ENCODE peak calls at places on chromosomes 1 and 21, in five cellular contexts. One of them, this sample, is unnamed.
A peak's percentile ranks its signal among the peaks of the same experiment; 100 is the strongest.

GRCh38 chr1:225794954-225795353 is 15.0 kb upstream of the EPHX1 start:
- DNase-seq in HEK293T: no peak
- DNase-seq in stomach: no peak
- DNase-seq in stimulated activated CD8-positive, alpha-beta memory T cell treated with anti-CD3 and anti-CD28 coated beads, Interleukin-4, amount 100 ng/mL, for 24 hours: no peak
- DNase-seq in HuH-7: no peak
- DNase-seq in this sample: no peak

GRCh38 chr1:99766378-99766800 is at the start of gene FRRS1:
- DNase-seq in HEK293T: peak; percentile 81
- DNase-seq in stomach: peak; percentile 74
- DNase-seq in stimulated activated CD8-positive, alpha-beta memory T cell treated with anti-CD3 and anti-CD28 coated beads, Interleukin-4, amount 100 ng/mL, for 24 hours: no peak
- DNase-seq in HuH-7: peak; percentile 48
- DNase-seq in this sample: peak; percentile 34

GRCh38 chr1:78095618-78096416 is 50.1 kb downstream of the GIPC2 start:
- DNase-seq in HEK293T: no peak
- DNase-seq in stomach: no peak
- DNase-seq in stimulated activated CD8-positive, alpha-beta memory T cell treated with anti-CD3 and anti-CD28 coated beads, Interleukin-4, amount 100 ng/mL, for 24 hours: no peak
- DNase-seq in HuH-7: no peak
- DNase-seq in this sample: no peak

GRCh38 chr1:233668725-233669294 is 54.9 kb downstream of the KCNK1 start:
- DNase-seq in HEK293T: no peak
- DNase-seq in stomach: no peak
- DNase-seq in stimulated activated CD8-positive, alpha-beta memory T cell treated with anti-CD3 and anti-CD28 coated beads, Interleukin-4, amount 100 ng/mL, for 24 hours: no peak
- DNase-seq in HuH-7: no peak
- DNase-seq in this sample: no peak

GRCh38 chr1:20325407-20325737 is 34.7 kb downstream of the VWA5B1 start:
- DNase-seq in HEK293T: no peak
- DNase-seq in stomach: no peak
- DNase-seq in stimulated activated CD8-positive, alpha-beta memory T cell treated with anti-CD3 and anti-CD28 coated beads, Interleukin-4, amount 100 ng/mL, for 24 hours: no peak
- DNase-seq in HuH-7: no peak
- DNase-seq in this sample: no peak

GRCh38 chr1:18557621-18558465 is 72.8 kb upstream of the PAX7 start:
- DNase-seq in HEK293T: no peak
- DNase-seq in stomach: peak; percentile 35
- DNase-seq in stimulated activated CD8-positive, alpha-beta memory T cell treated with anti-CD3 and anti-CD28 coated beads, Interleukin-4, amount 100 ng/mL, for 24 hours: peak; percentile 4
- DNase-seq in HuH-7: no peak
- DNase-seq in this sample: peak; percentile 10

GRCh38 chr1:66197785-66198184 is 336.2 kb upstream of the SGIP1 start:
- DNase-seq in HEK293T: no peak
- DNase-seq in stomach: no peak
- DNase-seq in stimulated activated CD8-positive, alpha-beta memory T cell treated with anti-CD3 and anti-CD28 coated beads, Interleukin-4, amount 100 ng/mL, for 24 hours: no peak
- DNase-seq in HuH-7: no peak
- DNase-seq in this sample: no peak

GRCh38 chr21:45372732-45373355 is 32.1 kb upstream of the COL18A1 start:
- DNase-seq in HEK293T: no peak
- DNase-seq in stomach: no peak
- DNase-seq in stimulated activated CD8-positive, alpha-beta memory T cell treated with anti-CD3 and anti-CD28 coated beads, Interleukin-4, amount 100 ng/mL, for 24 hours: no peak
- DNase-seq in HuH-7: no peak
- DNase-seq in this sample: no peak

GRCh38 chr21:37153935-37154350 is 80.9 kb downstream of the TTC3 start:
- DNase-seq in HEK293T: no peak
- DNase-seq in stomach: peak; percentile 49
- DNase-seq in stimulated activated CD8-positive, alpha-beta memory T cell treated with anti-CD3 and anti-CD28 coated beads, Interleukin-4, amount 100 ng/mL, for 24 hours: no peak
- DNase-seq in HuH-7: peak; percentile 44
- DNase-seq in this sample: no peak

GRCh38 chr1:155051777-155052398 is 772 bp downstream of the ADAM15 start:
- DNase-seq in HEK293T: peak; percentile 41
- DNase-seq in stomach: peak; percentile 65
- DNase-seq in stimulated activated CD8-positive, alpha-beta memory T cell treated with anti-CD3 and anti-CD28 coated beads, Interleukin-4, amount 100 ng/mL, for 24 hours: no peak
- DNase-seq in HuH-7: peak; percentile 42
- DNase-seq in this sample: no peak

GRCh38 chr1:76784502-76784901 is 82.8 kb upstream of the ST6GALNAC5 start:
- DNase-seq in HEK293T: no peak
- DNase-seq in stomach: no peak
- DNase-seq in stimulated activated CD8-positive, alpha-beta memory T cell treated with anti-CD3 and anti-CD28 coated beads, Interleukin-4, amount 100 ng/mL, for 24 hours: no peak
- DNase-seq in HuH-7: no peak
- DNase-seq in this sample: no peak

GRCh38 chr1:232837085-232837484 is 31.9 kb downstream of the MAP10 start:
- DNase-seq in HEK293T: no peak
- DNase-seq in stomach: no peak
- DNase-seq in stimulated activated CD8-positive, alpha-beta memory T cell treated with anti-CD3 and anti-CD28 coated beads, Interleukin-4, amount 100 ng/mL, for 24 hours: no peak
- DNase-seq in HuH-7: peak; percentile 14
- DNase-seq in this sample: no peak

GRCh38 chr1:68291763-68292384 is 59.6 kb upstream of the WLS start:
- DNase-seq in HEK293T: no peak
- DNase-seq in stomach: no peak
- DNase-seq in stimulated activated CD8-positive, alpha-beta memory T cell treated with anti-CD3 and anti-CD28 coated beads, Interleukin-4, amount 100 ng/mL, for 24 hours: no peak
- DNase-seq in HuH-7: no peak
- DNase-seq in this sample: no peak

GRCh38 chr1:52348704-52349301 is 17.2 kb downstream of the CC2D1B start:
- DNase-seq in HEK293T: peak; percentile 45
- DNase-seq in stomach: no peak
- DNase-seq in stimulated activated CD8-positive, alpha-beta memory T cell treated with anti-CD3 and anti-CD28 coated beads, Interleukin-4, amount 100 ng/mL, for 24 hours: no peak
- DNase-seq in HuH-7: peak; percentile 43
- DNase-seq in this sample: peak; percentile 50

GRCh38 chr1:81582467-81582986 is 218.2 kb upstream of the ADGRL2 start:
- DNase-seq in HEK293T: no peak
- DNase-seq in stomach: no peak
- DNase-seq in stimulated activated CD8-positive, alpha-beta memory T cell treated with anti-CD3 and anti-CD28 coated beads, Interleukin-4, amount 100 ng/mL, for 24 hours: no peak
- DNase-seq in HuH-7: no peak
- DNase-seq in this sample: no peak

GRCh38 chr1:115277276-115277675 is 60.8 kb downstream of the NGF start:
- DNase-seq in HEK293T: no peak
- DNase-seq in stomach: no peak
- DNase-seq in stimulated activated CD8-positive, alpha-beta memory T cell treated with anti-CD3 and anti-CD28 coated beads, Interleukin-4, amount 100 ng/mL, for 24 hours: no peak
- DNase-seq in HuH-7: no peak
- DNase-seq in this sample: no peak

GRCh38 chr1:26912147-26912490 is 1.7 kb downstream of the NR0B2 start:
- DNase-seq in HEK293T: no peak
- DNase-seq in stomach: no peak
- DNase-seq in stimulated activated CD8-positive, alpha-beta memory T cell treated with anti-CD3 and anti-CD28 coated beads, Interleukin-4, amount 100 ng/mL, for 24 hours: no peak
- DNase-seq in HuH-7: no peak
- DNase-seq in this sample: no peak

GRCh38 chr1:6350416-6351088 is 43.0 kb downstream of the ACOT7 start:
- DNase-seq in HEK293T: no peak
- DNase-seq in stomach: peak; percentile 93
- DNase-seq in stimulated activated CD8-positive, alpha-beta memory T cell treated with anti-CD3 and anti-CD28 coated beads, Interleukin-4, amount 100 ng/mL, for 24 hours: no peak
- DNase-seq in HuH-7: no peak
- DNase-seq in this sample: no peak

GRCh38 chr1:236953161-236953560 is 51.1 kb downstream of the MT1HL1 start:
- DNase-seq in HEK293T: no peak
- DNase-seq in stomach: no peak
- DNase-seq in stimulated activated CD8-positive, alpha-beta memory T cell treated with anti-CD3 and anti-CD28 coated beads, Interleukin-4, amount 100 ng/mL, for 24 hours: no peak
- DNase-seq in HuH-7: no peak
- DNase-seq in this sample: no peak

GRCh38 chr1:213989740-213990472 is 2.1 kb downstream of the PROX1 start:
- DNase-seq in HEK293T: no peak
- DNase-seq in stomach: no peak
- DNase-seq in stimulated activated CD8-positive, alpha-beta memory T cell treated with anti-CD3 and anti-CD28 coated beads, Interleukin-4, amount 100 ng/mL, for 24 hours: no peak
- DNase-seq in HuH-7: no peak
- DNase-seq in this sample: no peak

GRCh38 chr1:32886012-32886827 is at the start of gene HPCA:
- DNase-seq in HEK293T: peak; percentile 96
- DNase-seq in stomach: peak; percentile 61
- DNase-seq in stimulated activated CD8-positive, alpha-beta memory T cell treated with anti-CD3 and anti-CD28 coated beads, Interleukin-4, amount 100 ng/mL, for 24 hours: peak; percentile 26
- DNase-seq in HuH-7: peak; percentile 86
- DNase-seq in this sample: peak; percentile 93

GRCh38 chr1:66315675-66316074 is 218.3 kb upstream of the SGIP1 start:
- DNase-seq in HEK293T: no peak
- DNase-seq in stomach: no peak
- DNase-seq in stimulated activated CD8-positive, alpha-beta memory T cell treated with anti-CD3 and anti-CD28 coated beads, Interleukin-4, amount 100 ng/mL, for 24 hours: no peak
- DNase-seq in HuH-7: no peak
- DNase-seq in this sample: no peak

GRCh38 chr1:67170751-67171573 is 4.7 kb downstream of the IL23R start:
- DNase-seq in HEK293T: no peak
- DNase-seq in stomach: no peak
- DNase-seq in stimulated activated CD8-positive, alpha-beta memory T cell treated with anti-CD3 and anti-CD28 coated beads, Interleukin-4, amount 100 ng/mL, for 24 hours: no peak
- DNase-seq in HuH-7: no peak
- DNase-seq in this sample: no peak